ENCODE peak calls at places on chromosomes 16 and 17, in four cellular contexts. One of them, this sample, is unnamed.

GRCh38 chr17:17535957-17536356 is 39.8 kb upstream of the RASD1 start:
- DNase-seq in SK-N-SH: peak
- DNase-seq in prostate gland: peak
- DNase-seq in GM23338: no peak
- DNase-seq in this sample: no peak

GRCh38 chr16:72786606-72787005 is 261.3 kb downstream of the ZFHX3 start:
- DNase-seq in SK-N-SH: no peak
- DNase-seq in prostate gland: no peak
- DNase-seq in GM23338: peak
- DNase-seq in this sample: no peak

GRCh38 chr16:72664480-72665408 is 383.2 kb downstream of the ZFHX3 start:
- DNase-seq in SK-N-SH: peak
- DNase-seq in prostate gland: peak
- DNase-seq in GM23338: peak
- DNase-seq in this sample: peak

GRCh38 chr17:48328457-48328856 is 101.6 kb downstream of the SKAP1 start:
- DNase-seq in SK-N-SH: no peak
- DNase-seq in prostate gland: no peak
- DNase-seq in GM23338: no peak
- DNase-seq in this sample: no peak

GRCh38 chr16:968620-969019 is 2.2 kb downstream of the LMF1 start:
- DNase-seq in SK-N-SH: no peak
- DNase-seq in prostate gland: no peak
- DNase-seq in GM23338: peak
- DNase-seq in this sample: no peak

GRCh38 chr17:76529643-76530488 is 7.6 kb downstream of the CYGB start:
- DNase-seq in SK-N-SH: peak
- DNase-seq in prostate gland: no peak
- DNase-seq in GM23338: no peak
- DNase-seq in this sample: peak

GRCh38 chr16:78269251-78269650 is 169.8 kb downstream of the WWOX start:
- DNase-seq in SK-N-SH: no peak
- DNase-seq in prostate gland: no peak
- DNase-seq in GM23338: no peak
- DNase-seq in this sample: no peak

GRCh38 chr16:79451196-79451816 is 149.2 kb downstream of the MAF start:
- DNase-seq in SK-N-SH: no peak
- DNase-seq in prostate gland: no peak
- DNase-seq in GM23338: no peak
- DNase-seq in this sample: no peak

GRCh38 chr16:4283939-4284338 is 11.1 kb upstream of the TFAP4 start:
- DNase-seq in SK-N-SH: no peak
- DNase-seq in prostate gland: no peak
- DNase-seq in GM23338: no peak
- DNase-seq in this sample: no peak

GRCh38 chr17:42660692-42661345 is 1.7 kb downstream of the TUBG2 start:
- DNase-seq in SK-N-SH: no peak
- DNase-seq in prostate gland: peak
- DNase-seq in GM23338: no peak
- DNase-seq in this sample: no peak

GRCh38 chr17:35295686-35296085 is 52.8 kb downstream of the SLFN5 start:
- DNase-seq in SK-N-SH: no peak
- DNase-seq in prostate gland: no peak
- DNase-seq in GM23338: no peak
- DNase-seq in this sample: no peak

GRCh38 chr17:47693667-47694017 is 319 bp upstream of the TBKBP1 start:
- DNase-seq in SK-N-SH: no peak
- DNase-seq in prostate gland: peak
- DNase-seq in GM23338: no peak
- DNase-seq in this sample: no peak

GRCh38 chr17:70225272-70225671 is 55.9 kb downstream of the KCNJ2 start:
- DNase-seq in SK-N-SH: no peak
- DNase-seq in prostate gland: peak
- DNase-seq in GM23338: no peak
- DNase-seq in this sample: no peak

GRCh38 chr17:34251186-34251585 is 3.9 kb upstream of the CCL2 start:
- DNase-seq in SK-N-SH: no peak
- DNase-seq in prostate gland: no peak
- DNase-seq in GM23338: no peak
- DNase-seq in this sample: no peak

GRCh38 chr16:28187595-28188004 is 24.2 kb downstream of the XPO6 start:
- DNase-seq in SK-N-SH: no peak
- DNase-seq in prostate gland: no peak
- DNase-seq in GM23338: no peak
- DNase-seq in this sample: no peak

GRCh38 chr17:67221062-67221998 is 23.7 kb downstream of the HELZ start:
- DNase-seq in SK-N-SH: peak
- DNase-seq in prostate gland: peak
- DNase-seq in GM23338: peak
- DNase-seq in this sample: no peak

GRCh38 chr17:62172492-62173291 is 107.6 kb upstream of the MED13 start:
- DNase-seq in SK-N-SH: no peak
- DNase-seq in prostate gland: no peak
- DNase-seq in GM23338: no peak
- DNase-seq in this sample: no peak
- TF ChIP-seq POLR2AphosphoS5 in SK-N-SH: no peak
- TF ChIP-seq POLR2AphosphoS5 in prostate gland: no peak
- TF ChIP-seq POLR2AphosphoS5 in GM23338: no peak
- TF ChIP-seq POLR2AphosphoS5 in this sample: no peak

DNA sequence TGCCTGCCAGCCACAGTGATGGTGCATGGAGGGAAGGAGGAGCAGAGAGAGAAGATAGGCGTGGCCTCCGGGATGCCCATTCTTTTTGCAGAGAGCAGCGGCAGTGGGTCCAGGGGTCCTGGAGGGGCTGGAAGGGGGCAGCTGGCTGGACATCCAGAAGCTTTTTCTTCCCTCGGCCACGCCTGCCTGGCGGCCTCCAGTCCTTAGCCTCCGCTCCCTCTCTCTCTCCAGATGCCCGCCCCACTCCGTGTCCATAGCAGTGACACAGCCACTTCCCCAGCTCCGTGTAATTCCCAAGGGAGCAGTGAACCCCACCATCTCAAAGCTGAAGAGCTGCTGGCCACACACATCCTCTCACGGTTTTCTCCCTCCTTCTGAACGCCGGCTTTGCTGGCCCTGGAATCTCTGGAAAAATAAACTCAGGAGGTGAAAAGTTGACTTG is 26.3 kb upstream of the CDC42EP4 start:
- DNase-seq in SK-N-SH: peak
- DNase-seq in prostate gland: no peak
- DNase-seq in GM23338: no peak
- DNase-seq in this sample: no peak
- H3K27ac ChIP-seq in SK-N-SH: no peak
- H3K27ac ChIP-seq in prostate gland: peak
- H3K27ac ChIP-seq in GM23338: no peak
- H3K27ac ChIP-seq in this sample: no peak

DNA sequence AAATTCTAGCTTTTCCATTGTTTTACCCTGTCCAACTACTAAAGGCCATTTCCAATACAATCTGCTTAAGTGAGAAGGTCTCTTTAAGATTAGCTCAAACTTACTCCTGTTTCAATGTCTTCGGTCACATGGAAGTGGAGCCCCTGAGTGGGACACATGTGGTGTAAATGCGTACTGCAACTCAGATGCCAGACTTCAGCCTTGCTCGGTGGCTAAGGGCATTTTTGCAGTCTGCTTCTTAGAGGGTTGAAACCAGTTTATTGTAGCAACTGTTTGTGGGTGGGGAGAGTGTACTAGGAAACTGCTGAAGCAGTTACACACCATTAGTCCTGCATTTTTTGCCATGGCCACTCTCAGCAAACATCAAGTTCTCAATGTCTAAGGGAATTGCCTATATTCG is 140.6 kb downstream of the PARN start:
- DNase-seq in SK-N-SH: peak
- DNase-seq in prostate gland: no peak
- DNase-seq in GM23338: peak
- DNase-seq in this sample: no peak
- TF ChIP-seq CTCF in SK-N-SH: peak
- TF ChIP-seq CTCF in prostate gland: no peak
- TF ChIP-seq CTCF in GM23338: peak
- TF ChIP-seq CTCF in this sample: no peak

GRCh38 chr17:81547614-81547982 is 4.6 kb downstream of the FAAP100 start:
- DNase-seq in SK-N-SH: no peak
- DNase-seq in prostate gland: no peak
- DNase-seq in GM23338: no peak
- DNase-seq in this sample: no peak

GRCh38 chr17:81549826-81550225 is 2.3 kb downstream of the FAAP100 start:
- DNase-seq in SK-N-SH: no peak
- DNase-seq in prostate gland: no peak
- DNase-seq in GM23338: no peak
- DNase-seq in this sample: no peak

GRCh38 chr17:81550830-81551457 is 1.2 kb downstream of the FAAP100 start:
- DNase-seq in SK-N-SH: no peak
- DNase-seq in prostate gland: no peak
- DNase-seq in GM23338: no peak
- DNase-seq in this sample: no peak

GRCh38 chr17:81550285-81550684 is 1.9 kb downstream of the FAAP100 start:
- DNase-seq in SK-N-SH: no peak
- DNase-seq in prostate gland: no peak
- DNase-seq in GM23338: no peak
- DNase-seq in this sample: peak

DNA sequence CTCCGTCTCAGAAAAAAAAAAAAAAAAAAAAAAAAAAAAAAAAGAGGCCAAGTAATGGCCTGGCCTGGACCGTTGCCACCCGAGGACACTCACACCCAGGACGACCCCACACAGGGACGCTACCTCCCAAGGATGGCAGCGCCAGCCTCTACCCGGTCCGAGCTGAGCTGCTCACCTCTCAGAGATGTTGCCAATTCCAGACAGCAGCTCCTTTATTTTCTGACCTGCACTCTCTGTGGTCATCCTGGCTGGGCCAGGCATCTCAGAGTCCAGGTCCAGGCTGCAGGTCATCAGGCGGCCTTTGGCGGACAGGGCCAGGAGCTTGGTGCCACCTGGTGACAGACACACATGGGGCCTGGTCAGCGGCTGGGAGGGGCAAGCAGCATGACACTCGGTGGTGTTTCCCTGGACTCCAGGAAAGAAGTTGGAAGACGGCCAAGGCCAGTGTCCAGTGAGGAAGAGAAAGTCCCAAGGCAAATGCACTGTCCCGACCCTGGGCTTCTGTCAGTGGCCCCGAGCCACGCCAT is 3.1 kb downstream of the FAAP100 start:
- DNase-seq in SK-N-SH: no peak
- DNase-seq in prostate gland: no peak
- DNase-seq in GM23338: no peak
- DNase-seq in this sample: no peak
- TF ChIP-seq POLR2AphosphoS5 in SK-N-SH: no peak
- TF ChIP-seq POLR2AphosphoS5 in prostate gland: no peak
- TF ChIP-seq POLR2AphosphoS5 in GM23338: no peak
- TF ChIP-seq POLR2AphosphoS5 in this sample: peak

GRCh38 chr17:62967111-62967449 is 1.0 kb downstream of the TANC2 start:
- DNase-seq in SK-N-SH: no peak
- DNase-seq in prostate gland: no peak
- DNase-seq in GM23338: no peak
- DNase-seq in this sample: no peak
- H3K27ac ChIP-seq in SK-N-SH: peak
- H3K27ac ChIP-seq in prostate gland: no peak
- H3K27ac ChIP-seq in GM23338: no peak
- H3K27ac ChIP-seq in this sample: peak

DNA sequence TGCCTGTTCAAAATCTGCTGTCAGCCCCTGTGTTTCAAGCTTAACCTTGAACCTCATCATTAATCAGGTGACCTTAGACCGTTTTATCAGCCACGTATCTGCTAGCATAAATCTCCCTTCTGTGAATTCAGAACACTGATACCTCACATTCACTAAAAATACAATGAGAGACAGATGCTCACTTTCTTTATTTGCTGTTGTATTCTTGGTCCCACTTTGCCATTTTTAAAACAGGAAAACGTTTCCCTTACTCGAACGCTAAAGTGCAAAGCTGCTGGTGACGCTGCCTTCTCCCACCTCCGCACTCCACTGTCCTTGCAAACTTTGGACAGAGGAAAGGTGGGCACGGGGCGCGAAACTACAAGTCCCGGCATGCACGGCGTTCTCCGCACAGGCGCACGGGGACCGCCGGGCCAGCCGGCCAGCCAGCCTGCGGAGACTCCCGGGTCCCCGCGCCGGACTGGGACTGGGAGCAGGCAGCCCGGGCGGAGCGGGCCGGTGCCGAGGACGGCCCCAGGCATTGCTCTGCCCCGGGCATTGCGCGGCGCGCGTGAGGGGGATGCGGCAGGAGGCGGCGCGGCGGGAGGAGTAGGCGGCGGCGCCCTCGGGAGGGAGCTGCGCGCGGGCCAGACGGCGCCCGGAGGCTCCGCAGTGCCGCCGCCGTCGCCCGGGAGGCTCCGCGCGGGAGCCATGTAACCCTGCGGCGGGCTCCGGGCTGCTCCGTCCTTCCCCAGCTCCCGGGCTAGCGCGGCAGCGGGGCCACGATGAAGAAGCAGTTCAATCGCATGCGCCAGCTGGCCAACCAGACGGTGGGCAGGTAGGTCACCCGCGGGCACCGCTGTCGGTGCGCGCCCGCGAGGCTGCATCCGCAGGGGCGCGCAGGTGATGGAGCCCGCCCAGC is at the start of gene ARHGAP44:
- DNase-seq in SK-N-SH: peak
- DNase-seq in prostate gland: peak
- DNase-seq in GM23338: peak
- DNase-seq in this sample: peak
- TF ChIP-seq CTCF in SK-N-SH: no peak
- TF ChIP-seq CTCF in prostate gland: no peak
- TF ChIP-seq CTCF in GM23338: no peak
- TF ChIP-seq CTCF in this sample: no peak